ENCODE peak calls at places on chromosome 17, in six cellular contexts. H, G, C, B, Z and I are unnamed samples.

GRCh38 chr17:47188266-47188665 is 829 bp downstream of the CDC27 start:
- DNase-seq in H (no peak), B (peak; percentile 59), Z (peak; percentile 5), G (peak; percentile 29), C (no peak), I (no peak)

GRCh38 chr17:46158323-46159296 is 34.6 kb downstream of the KANSL1 start:
- DNase-seq in C (no peak), Z (no peak), G (no peak), B (no peak), H (no peak), I (no peak)

GRCh38 chr17:38703742-38704644 is 1.1 kb upstream of the MLLT6 start:
- DNase-seq in G (peak; percentile 99), C (no peak), H (peak; percentile 83), B (peak; percentile 29), Z (peak; percentile 66), I (peak; percentile 87)

GRCh38 chr17:42518755-42519545 is 17.1 kb upstream of the NAGLU start:
- DNase-seq in Z (no peak), H (peak; percentile 60), G (no peak), B (peak; percentile 83), C (peak; percentile 99), I (no peak)

GRCh38 chr17:74513987-74514631 is 17.2 kb downstream of the CD300LB start:
- DNase-seq in C (peak; percentile 26), B (peak; percentile 60), G (no peak), Z (peak; percentile 56), H (no peak), I (no peak)

GRCh38 chr17:45414997-45415881 is 17.4 kb downstream of the ARHGAP27 start:
- DNase-seq in H (peak; percentile 38), B (no peak), C (no peak), Z (no peak), G (peak; percentile 29), I (no peak)

GRCh38 chr17:82871776-82872561 is 32.1 kb upstream of the ZNF750 start:
- DNase-seq in C (no peak), G (no peak), B (no peak), H (no peak), Z (no peak), I (no peak)

GRCh38 chr17:56815711-56816110 is 18.0 kb downstream of the C17orf67 start:
- DNase-seq in B (peak; percentile 29), C (peak; percentile 38), H (no peak), Z (no peak), G (no peak), I (no peak)

GRCh38 chr17:3008336-3009279 is 54.8 kb downstream of the OR1D5 start:
- DNase-seq in C (no peak), Z (no peak), G (no peak), B (no peak), H (peak; percentile 29), I (no peak)

GRCh38 chr17:63555475-63556156 is 5.3 kb downstream of the DCAF7 start:
- DNase-seq in C (no peak), Z (no peak), B (no peak), G (no peak), H (no peak), I (no peak)

GRCh38 chr17:2075336-2076056 is 20.6 kb downstream of the HIC1 start:
- DNase-seq in G (peak; percentile 74), H (peak; percentile 63), B (peak; percentile 66), C (peak; percentile 52), Z (no peak), I (no peak)

GRCh38 chr17:7982171-7982570 is 20.2 kb upstream of the GUCY2D start:
- DNase-seq in Z (no peak), H (no peak), C (peak; percentile 72), G (no peak), B (peak; percentile 57), I (no peak)

GRCh38 chr17:7393613-7394451 is 493 bp downstream of the PLSCR3 start:
- DNase-seq in Z (peak; percentile 19), G (peak; percentile 97), C (peak; percentile 53), H (no peak), B (no peak), I (peak; percentile 72)

GRCh38 chr17:26792486-26792885 is 501.4 kb upstream of the WSB1 start:
- DNase-seq in C (no peak), G (no peak), Z (no peak), B (peak; percentile 26), H (no peak), I (no peak)

GRCh38 chr17:8674344-8675305 is 44.1 kb upstream of the MYH10 start:
- DNase-seq in H (peak; percentile 93), B (peak; percentile 80), G (no peak), C (no peak), Z (no peak), I (no peak)

GRCh38 chr17:31390426-31390747 is 1.1 kb upstream of the RAB11FIP4 start:
- DNase-seq in Z (no peak), B (no peak), H (no peak), G (no peak), C (no peak), I (no peak)

GRCh38 chr17:1870592-1870991 is 40.8 kb downstream of the RPA1 start:
- DNase-seq in C (no peak), Z (peak; percentile 28), H (no peak), B (no peak), G (no peak), I (no peak)

GRCh38 chr17:60926466-60927183 is 249.0 kb downstream of the BCAS3 start:
- DNase-seq in G (no peak), B (peak; percentile 20), C (no peak), Z (no peak), H (no peak), I (no peak)

GRCh38 chr17:48500435-48501426 is 30.1 kb downstream of the HOXB1 start:
- DNase-seq in Z (no peak), B (peak; percentile 53), G (peak; percentile 52), C (no peak), H (no peak), I (no peak)

GRCh38 chr17:54013117-54013516 is 190.4 kb downstream of the KIF2B start:
- DNase-seq in G (peak; percentile 9), C (no peak), B (no peak), Z (no peak), H (no peak), I (no peak)

GRCh38 chr17:61837175-61838051 is 25.9 kb downstream of the BRIP1 start:
- DNase-seq in C (peak; percentile 62), B (peak; percentile 87), Z (no peak), G (peak; percentile 28), H (peak; percentile 62), I (no peak)